ENCODE peak calls at places on chromosome 3, in ten cellular contexts. C, R, Z, O, N, J, I, G, S and M are unnamed samples.

GRCh38 chr3:173690542-173690941 is 293.0 kb downstream of the NLGN1 start:
- DNase-seq in G (no peak), R (no peak), C (peak; percentile 6), N (no peak), O (peak; percentile 11), S (no peak), I (no peak), J (no peak), Z (no peak), M (no peak)

GRCh38 chr3:81105761-81106160 is 655.7 kb downstream of the GBE1 start:
- DNase-seq in N (no peak), G (no peak), Z (no peak), C (no peak), R (no peak), I (peak; percentile 94), O (no peak), S (no peak), J (no peak), M (no peak)

GRCh38 chr3:192597511-192597910 is 129.8 kb downstream of the FGF12 start:
- DNase-seq in Z (no peak), C (no peak), R (peak; percentile 5), O (no peak), G (no peak), I (no peak), N (no peak), S (peak; percentile 75), J (no peak), M (no peak)

GRCh38 chr3:194322701-194323174 is 28.4 kb downstream of the CPN2 start:
- DNase-seq in J (no peak), G (no peak), N (no peak), O (peak; percentile 49), I (no peak), S (peak; percentile 66), Z (no peak), R (no peak), C (peak; percentile 55), M (no peak)

GRCh38 chr3:134369231-134369741 is 5.0 kb downstream of the AMOTL2 start:
- DNase-seq in O (peak; percentile 57), I (peak; percentile 97), Z (peak; percentile 17), G (no peak), C (peak; percentile 72), S (no peak), N (no peak), R (no peak), J (no peak), M (no peak)

GRCh38 chr3:158794936-158795518 is 6.8 kb upstream of the MFSD1 start:
- DNase-seq in O (peak; percentile 61), S (no peak), Z (no peak), I (peak; percentile 31), N (peak; percentile 37), C (peak; percentile 59), J (no peak), R (peak; percentile 63), G (no peak), M (no peak)

GRCh38 chr3:177680442-177680821 is 483.1 kb upstream of the TBL1XR1 start:
- DNase-seq in I (peak; percentile 27), G (no peak), R (no peak), Z (no peak), S (no peak), N (no peak), C (peak; percentile 55), O (no peak), J (no peak), M (no peak)

GRCh38 chr3:23495507-23495906 is 292.4 kb downstream of the UBE2E2 start:
- DNase-seq in C (peak; percentile 47), I (peak; percentile 75), Z (no peak), G (no peak), J (no peak), R (no peak), O (no peak), S (no peak), N (no peak), M (no peak)

GRCh38 chr3:86938706-86939105 is 52.2 kb downstream of the VGLL3 start:
- DNase-seq in C (peak; percentile 87), Z (no peak), S (no peak), R (no peak), J (no peak), G (no peak), N (no peak), O (peak; percentile 83), I (no peak), M (no peak)
- H3K27ac ChIP-seq in C (peak overlapping the region; percentile 72), Z (peak overlapping the region; percentile 48), S (no peak overlapping the region), R (no peak overlapping the region), J (no peak overlapping the region), G (no peak overlapping the region), N (no peak overlapping the region), O (peak overlapping the region; percentile 47), I (no peak overlapping the region), M (no peak overlapping the region)

GRCh38 chr3:126543457-126544090 is 15.2 kb downstream of the C3orf22 start:
- DNase-seq in R (no peak), I (no peak), C (no peak), Z (no peak), G (no peak), N (no peak), S (peak; percentile 10), J (peak; percentile 11), O (no peak), M (peak; percentile 1)

GRCh38 chr3:126540342-126540849 is 16.4 kb downstream of the CHST13 start:
- DNase-seq in S (no peak), Z (peak; percentile 26), C (peak; percentile 93), R (no peak), I (peak; percentile 11), J (no peak), N (peak; percentile 85), G (no peak), O (peak; percentile 89), M (no peak)

GRCh38 chr3:126540946-126541627 is 17.1 kb downstream of the CHST13 start:
- DNase-seq in R (no peak), C (no peak), Z (no peak), N (peak; percentile 32), J (no peak), O (no peak), I (no peak), G (no peak), S (no peak), M (no peak)

GRCh38 chr3:126542340-126543241 is 16.1 kb downstream of the C3orf22 start:
- DNase-seq in N (no peak), Z (no peak), C (no peak), J (peak; percentile 11), G (no peak), I (no peak), O (no peak), S (peak; percentile 11), R (no peak), M (peak; percentile 21)

DNA sequence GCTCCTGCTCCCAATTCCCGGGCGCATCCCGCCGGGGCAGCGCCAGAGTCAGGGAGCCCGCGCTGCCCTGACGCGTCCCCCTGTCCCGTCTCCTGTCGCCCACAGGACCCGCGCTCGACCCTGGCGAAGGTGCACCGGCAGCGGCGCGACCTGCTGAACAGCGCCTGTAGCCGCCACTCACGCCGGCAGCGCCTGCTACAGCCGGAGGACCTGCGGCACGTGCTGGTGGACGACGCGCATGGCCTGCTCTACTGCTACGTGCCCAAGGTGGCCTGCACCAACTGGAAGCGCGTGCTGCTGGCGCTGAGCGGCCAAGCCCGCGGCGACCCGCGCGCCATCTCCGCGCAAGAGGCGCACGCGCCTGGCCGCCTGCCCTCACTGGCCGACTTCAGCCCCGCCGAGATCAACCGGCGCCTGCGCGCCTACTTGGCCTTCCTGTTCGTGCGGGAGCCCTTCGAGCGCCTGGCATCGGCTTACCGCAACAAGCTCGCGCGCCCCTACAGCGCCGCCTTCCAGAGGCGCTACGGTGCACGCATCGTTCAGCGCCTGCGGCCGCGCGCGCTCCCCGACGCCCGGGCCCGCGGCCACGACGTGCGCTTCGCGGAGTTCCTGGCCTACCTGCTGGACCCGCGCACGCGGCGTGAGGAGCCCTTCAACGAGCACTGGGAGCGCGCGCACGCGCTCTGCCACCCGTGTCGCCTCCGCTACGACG is 16.9 kb downstream of the C3orf22 start:
- DNase-seq in Z (no peak), O (no peak), G (no peak), R (peak; percentile 80), I (no peak), S (peak; percentile 9), J (peak; percentile 5), N (no peak), C (no peak), M (no peak)
- H3K4me3 ChIP-seq in Z (no peak overlapping the region), O (no peak overlapping the region), G (no peak overlapping the region), R (no peak overlapping the region), I (no peak overlapping the region), S (no peak overlapping the region), J (no peak overlapping the region), N (no peak overlapping the region), C (no peak overlapping the region), M (no peak overlapping the region)

GRCh38 chr3:99111235-99111634 is 209.7 kb upstream of the DCBLD2 start:
- DNase-seq in I (no peak), G (no peak), O (no peak), R (no peak), C (peak; percentile 56), J (no peak), S (no peak), Z (no peak), N (no peak), M (no peak)

GRCh38 chr3:99118381-99118780 is 216.9 kb upstream of the DCBLD2 start:
- DNase-seq in J (no peak), O (no peak), C (peak; percentile 38), N (no peak), G (no peak), Z (no peak), I (no peak), S (no peak), R (no peak), M (no peak)

GRCh38 chr3:99119312-99119810 is 217.9 kb upstream of the DCBLD2 start:
- DNase-seq in J (no peak), Z (no peak), O (peak; percentile 15), R (no peak), C (peak; percentile 36), N (no peak), G (no peak), I (peak; percentile 18), S (no peak), M (no peak)

DNA sequence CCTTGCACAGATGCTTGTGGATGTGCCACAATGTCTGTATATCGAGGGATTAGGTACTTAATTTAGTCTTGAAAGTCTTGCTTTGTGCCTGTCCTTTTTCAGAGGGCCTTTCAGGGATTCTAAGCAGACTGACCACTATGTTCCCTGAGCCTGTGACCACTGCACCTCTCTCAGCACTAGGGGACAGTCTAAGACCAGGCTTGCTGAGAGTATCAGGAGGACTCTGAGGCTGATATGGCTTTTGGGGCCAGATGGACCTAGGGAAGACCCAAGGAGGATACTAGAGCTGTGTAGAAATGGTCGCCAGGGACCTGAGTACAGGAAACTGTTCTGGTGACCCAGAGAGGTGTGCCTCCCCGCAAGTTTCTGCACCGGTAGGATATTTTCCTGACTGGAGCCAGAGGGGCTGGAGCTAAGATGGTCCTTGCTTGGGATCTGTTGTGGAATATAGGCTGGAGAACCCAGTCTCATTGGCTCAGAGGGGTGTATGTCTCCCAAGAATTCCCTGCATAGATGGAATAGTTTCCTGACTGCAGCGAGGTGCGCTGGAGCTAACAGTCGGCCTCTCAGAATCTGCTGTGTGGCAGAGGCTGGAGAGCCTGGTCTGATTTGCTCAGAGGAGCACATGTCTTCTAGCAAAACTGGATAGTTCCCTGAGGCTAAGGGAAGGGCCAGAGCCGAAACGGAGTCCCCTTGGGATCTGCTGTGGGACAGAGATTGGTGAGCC is 213.2 kb upstream of the DCBLD2 start:
- DNase-seq in Z (no peak), J (no peak), R (peak; percentile 78), O (peak; percentile 68), S (no peak), G (no peak), N (no peak), C (peak; percentile 69), I (peak; percentile 70), M (no peak)
- TF ChIP-seq CTCF in Z (no peak), J (no peak), R (peak; percentile 80), O (peak; percentile 93), S (no peak), G (no peak), N (peak; percentile 5), C (peak; percentile 93), I (peak; percentile 90), M (no peak)

GRCh38 chr3:114219741-114220140 is 17.6 kb downstream of the ZNF80 start:
- DNase-seq in J (no peak), I (no peak), S (no peak), O (no peak), G (no peak), R (no peak), C (no peak), Z (no peak), N (no peak), M (no peak)

GRCh38 chr3:114223146-114223545 is 14.2 kb downstream of the ZNF80 start:
- DNase-seq in O (no peak), R (no peak), J (no peak), C (no peak), I (peak; percentile 76), Z (no peak), S (no peak), G (no peak), N (no peak), M (no peak)

GRCh38 chr3:114221165-114221880 is 16.1 kb downstream of the ZNF80 start:
- DNase-seq in Z (no peak), O (no peak), J (no peak), C (no peak), G (no peak), I (no peak), N (no peak), R (no peak), S (no peak), M (no peak)

GRCh38 chr3:114218578-114219185 is 18.7 kb downstream of the ZNF80 start:
- DNase-seq in G (no peak), Z (no peak), N (no peak), C (no peak), J (no peak), R (no peak), S (no peak), I (no peak), O (no peak), M (no peak)

DNA sequence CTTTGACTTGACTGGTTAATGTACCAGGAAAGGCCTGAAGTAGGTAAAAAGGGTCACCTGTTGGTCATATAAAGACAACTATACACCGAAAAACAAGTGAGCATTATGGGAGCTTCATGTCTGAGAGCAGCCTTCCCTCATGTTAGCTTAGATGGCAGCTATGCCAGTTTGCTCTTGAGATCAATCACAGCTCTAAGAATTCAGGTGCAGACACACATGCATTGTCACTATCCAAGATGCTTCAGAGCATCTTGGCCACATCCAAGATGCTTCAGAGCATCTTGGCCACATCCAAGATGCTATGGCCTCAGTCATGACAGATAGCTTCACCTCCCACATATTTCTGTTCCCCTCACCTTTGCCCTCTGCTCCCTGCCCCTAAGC is 15.5 kb downstream of the ZNF80 start:
- DNase-seq in J (no peak), C (no peak), I (no peak), R (no peak), G (no peak), O (no peak), S (no peak), N (no peak), Z (no peak), M (no peak)
- H3K27ac ChIP-seq in J (peak overlapping the region; percentile 32), C (no peak overlapping the region), I (no peak overlapping the region), R (no peak overlapping the region), G (no peak overlapping the region), O (no peak overlapping the region), S (no peak overlapping the region), N (no peak overlapping the region), Z (no peak overlapping the region), M (no peak overlapping the region)